ENCODE peak calls at places on chromosomes 7 and 10, in ten cellular contexts. Z is left cardiac atrium, W is astrocyte of the spinal cord, E is foreskin fibroblast, A is amniotic stem cell, V is mucosa of descending colon, L is fibroblast of the aortic adventitia, X is fibroblast of the conjunctiva, Y is SHP77 treated with DMSO at 0.1 percent for 48 hours, D is smooth muscle cell of the brain vasculature. M is an unnamed sample.

GRCh38 chr7:66047426-66047825 is 28.2 kb upstream of the ASL start:
- DNase-seq in Z (no peak), W (peak), E (peak), A (peak), V (no peak), L (peak), X (peak), Y (no peak), D (no peak), M (peak)

GRCh38 chr10:50805981-50806622 is 66.4 kb downstream of the ASAH2B start:
- DNase-seq in Z (no peak), W (peak), E (no peak), A (no peak), V (no peak), L (no peak), X (no peak), Y (no peak), D (no peak), M (no peak)

GRCh38 chr10:94315975-94316464 is 46.7 kb downstream of the NOC3L start:
- DNase-seq in Z (no peak), W (peak), E (peak), A (peak), V (no peak), L (peak), X (peak), Y (no peak), D (peak), M (peak)

GRCh38 chr7:12907774-12908173 is 220.3 kb downstream of the ARL4A start:
- DNase-seq in Z (no peak), W (no peak), E (no peak), A (no peak), V (no peak), L (no peak), X (no peak), Y (no peak), D (no peak), M (no peak)

GRCh38 chr7:25852249-25852994 is 299.6 kb upstream of the NFE2L3 start:
- DNase-seq in Z (no peak), W (no peak), E (peak), A (no peak), V (peak), L (no peak), X (no peak), Y (no peak), D (no peak), M (no peak)

GRCh38 chr10:2994562-2994961 is 72.8 kb upstream of the PFKP start:
- DNase-seq in Z (no peak), W (peak), E (peak), A (no peak), V (no peak), L (peak), X (peak), Y (no peak), D (no peak), M (no peak)

GRCh38 chr10:89233033-89233432 is 18.5 kb downstream of the LIPA start:
- DNase-seq in Z (no peak), W (no peak), E (no peak), A (no peak), V (no peak), L (no peak), X (no peak), Y (no peak), D (no peak), M (no peak)

GRCh38 chr10:117533507-117534281 is 8.9 kb upstream of the EMX2 start:
- DNase-seq in Z (no peak), W (no peak), E (peak), A (no peak), V (no peak), L (no peak), X (no peak), Y (no peak), D (no peak), M (no peak)

GRCh38 chr7:131196808-131197207 is 130.9 kb upstream of the MKLN1 start:
- DNase-seq in Z (peak), W (peak), E (peak), A (no peak), V (no peak), L (peak), X (no peak), Y (peak), D (no peak), M (no peak)

GRCh38 chr7:40760293-40760964 is 625.6 kb downstream of the SUGCT start:
- DNase-seq in Z (no peak), W (no peak), E (no peak), A (no peak), V (no peak), L (no peak), X (no peak), Y (no peak), D (no peak), M (no peak)

GRCh38 chr7:123569352-123569999 is 11.9 kb upstream of the NDUFA5 start:
- DNase-seq in Z (no peak), W (no peak), E (no peak), A (no peak), V (no peak), L (no peak), X (no peak), Y (no peak), D (no peak), M (no peak)

GRCh38 chr10:17059197-17059688 is 70.4 kb downstream of the CUBN start:
- DNase-seq in Z (no peak), W (peak), E (peak), A (peak), V (no peak), L (peak), X (peak), Y (no peak), D (peak), M (peak)

GRCh38 chr7:125561006-125561405 is 631.4 kb upstream of the POT1 start:
- DNase-seq in Z (no peak), W (no peak), E (no peak), A (no peak), V (no peak), L (no peak), X (no peak), Y (no peak), D (no peak), M (no peak)

GRCh38 chr10:49686651-49687050 is 7.2 kb downstream of the C10orf53 start:
- DNase-seq in Z (no peak), W (no peak), E (no peak), A (no peak), V (no peak), L (no peak), X (no peak), Y (no peak), D (no peak), M (no peak)

GRCh38 chr10:102669206-102670064 is 25.2 kb downstream of the TRIM8 start:
- DNase-seq in Z (peak), W (no peak), E (peak), A (no peak), V (peak), L (no peak), X (no peak), Y (no peak), D (no peak), M (peak)

GRCh38 chr10:131947631-131948347 is 33.9 kb downstream of the BNIP3 start:
- DNase-seq in Z (no peak), W (peak), E (peak), A (no peak), V (no peak), L (peak), X (no peak), Y (no peak), D (no peak), M (peak)

GRCh38 chr10:63720072-63720537 is 198.9 kb downstream of the REEP3 start:
- DNase-seq in Z (no peak), W (peak), E (peak), A (no peak), V (no peak), L (peak), X (no peak), Y (peak), D (no peak), M (peak)

GRCh38 chr7:1668932-1669485 is 1.1 kb upstream of the ELFN1 start:
- DNase-seq in Z (peak), W (no peak), E (no peak), A (no peak), V (no peak), L (peak), X (no peak), Y (no peak), D (no peak), M (no peak)

GRCh38 chr7:26667514-26668133 is 196.8 kb downstream of the SKAP2 start:
- DNase-seq in Z (peak), W (peak), E (peak), A (peak), V (no peak), L (peak), X (peak), Y (peak), D (peak), M (peak)

M was measured in HFFc6.